ENCODE peak calls at places on chromosome 7, in five cellular contexts. One of them, this sample, is unnamed.

GRCh38 chr7:126803060-126803665 is 449.6 kb downstream of the GRM8 start:
- DNase-seq in endothelial cell of umbilical vein: peak
- DNase-seq in HepG2: peak
- DNase-seq in colonic mucosa: peak
- DNase-seq in HCT116: peak
- DNase-seq in this sample: peak

GRCh38 chr7:156585926-156586325 is 54.6 kb upstream of the RNF32 start:
- DNase-seq in endothelial cell of umbilical vein: no peak
- DNase-seq in HepG2: no peak
- DNase-seq in colonic mucosa: no peak
- DNase-seq in HCT116: no peak
- DNase-seq in this sample: no peak

GRCh38 chr7:142025896-142026295 is 30.2 kb downstream of the MGAM start:
- DNase-seq in endothelial cell of umbilical vein: no peak
- DNase-seq in HepG2: no peak
- DNase-seq in colonic mucosa: no peak
- DNase-seq in HCT116: no peak
- DNase-seq in this sample: no peak

GRCh38 chr7:70678621-70679251 is 453.2 kb upstream of the GALNT17 start:
- DNase-seq in endothelial cell of umbilical vein: no peak
- DNase-seq in HepG2: no peak
- DNase-seq in colonic mucosa: no peak
- DNase-seq in HCT116: no peak
- DNase-seq in this sample: peak

GRCh38 chr7:1666779-1667565 is 3.1 kb upstream of the ELFN1 start:
- DNase-seq in endothelial cell of umbilical vein: no peak
- DNase-seq in HepG2: no peak
- DNase-seq in colonic mucosa: no peak
- DNase-seq in HCT116: no peak
- DNase-seq in this sample: peak

GRCh38 chr7:110669410-110669809 is 421.5 kb upstream of the LRRN3 start:
- DNase-seq in endothelial cell of umbilical vein: no peak
- DNase-seq in HepG2: no peak
- DNase-seq in colonic mucosa: no peak
- DNase-seq in HCT116: no peak
- DNase-seq in this sample: no peak

GRCh38 chr7:111953611-111954010 is 252.6 kb downstream of the DOCK4 start:
- DNase-seq in endothelial cell of umbilical vein: no peak
- DNase-seq in HepG2: peak
- DNase-seq in colonic mucosa: no peak
- DNase-seq in HCT116: no peak
- DNase-seq in this sample: peak

GRCh38 chr7:1054438-1055083 is 10.2 kb downstream of the GPR146 start:
- DNase-seq in endothelial cell of umbilical vein: peak
- DNase-seq in HepG2: no peak
- DNase-seq in colonic mucosa: no peak
- DNase-seq in HCT116: no peak
- DNase-seq in this sample: no peak

GRCh38 chr7:158078161-158078910 is 509.3 kb downstream of the PTPRN2 start:
- DNase-seq in endothelial cell of umbilical vein: no peak
- DNase-seq in HepG2: no peak
- DNase-seq in colonic mucosa: no peak
- DNase-seq in HCT116: no peak
- DNase-seq in this sample: no peak

GRCh38 chr7:1329261-1329660 is 96.6 kb downstream of the UNCX start:
- DNase-seq in endothelial cell of umbilical vein: no peak
- DNase-seq in HepG2: no peak
- DNase-seq in colonic mucosa: no peak
- DNase-seq in HCT116: no peak
- DNase-seq in this sample: no peak

GRCh38 chr7:83649701-83650100 is 762 bp upstream of the SEMA3E start:
- DNase-seq in endothelial cell of umbilical vein: no peak
- DNase-seq in HepG2: no peak
- DNase-seq in colonic mucosa: no peak
- DNase-seq in HCT116: no peak
- DNase-seq in this sample: no peak

GRCh38 chr7:4792537-4793126 is 17.2 kb downstream of the AP5Z1 start:
- DNase-seq in endothelial cell of umbilical vein: peak
- DNase-seq in HepG2: no peak
- DNase-seq in colonic mucosa: peak
- DNase-seq in HCT116: no peak
- DNase-seq in this sample: peak

GRCh38 chr7:94276797-94277196 is 117.9 kb upstream of the COL1A2 start:
- DNase-seq in endothelial cell of umbilical vein: peak
- DNase-seq in HepG2: no peak
- DNase-seq in colonic mucosa: no peak
- DNase-seq in HCT116: no peak
- DNase-seq in this sample: peak

GRCh38 chr7:113562242-113562641 is 356.6 kb downstream of the PPP1R3A start:
- DNase-seq in endothelial cell of umbilical vein: no peak
- DNase-seq in HepG2: no peak
- DNase-seq in colonic mucosa: no peak
- DNase-seq in HCT116: no peak
- DNase-seq in this sample: no peak

GRCh38 chr7:158313931-158314330 is 273.7 kb downstream of the PTPRN2 start:
- DNase-seq in endothelial cell of umbilical vein: no peak
- DNase-seq in HepG2: no peak
- DNase-seq in colonic mucosa: no peak
- DNase-seq in HCT116: no peak
- DNase-seq in this sample: no peak

DNA sequence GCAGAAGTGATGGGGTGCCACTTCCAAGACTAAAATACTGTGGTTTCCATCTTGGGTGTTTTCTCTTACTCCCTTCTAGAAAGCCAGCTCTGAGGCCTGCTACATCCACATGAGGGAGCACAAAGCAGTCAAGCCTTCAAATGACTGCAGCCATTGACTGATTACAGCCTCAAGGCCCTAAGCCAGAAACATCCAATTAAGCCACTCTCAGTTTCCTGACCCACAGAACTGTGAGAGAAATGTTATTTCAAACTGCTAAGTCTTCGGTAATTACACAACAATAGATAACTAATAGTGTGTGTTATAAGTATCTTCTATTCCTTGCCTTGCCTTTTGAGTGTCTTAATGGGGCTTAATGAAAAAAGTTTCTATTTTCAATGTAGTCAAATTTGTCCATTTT is 24.8 kb downstream of the BRAF start:
- DNase-seq in endothelial cell of umbilical vein: no peak
- DNase-seq in HepG2: peak
- DNase-seq in colonic mucosa: no peak
- DNase-seq in HCT116: no peak
- DNase-seq in this sample: peak
- TF ChIP-seq CTCF in endothelial cell of umbilical vein: no peak
- TF ChIP-seq CTCF in HepG2: no peak
- TF ChIP-seq CTCF in colonic mucosa: no peak
- TF ChIP-seq CTCF in HCT116: no peak
- TF ChIP-seq CTCF in this sample: peak

GRCh38 chr7:137670521-137671064 is 176.2 kb downstream of the DGKI start:
- DNase-seq in endothelial cell of umbilical vein: no peak
- DNase-seq in HepG2: no peak
- DNase-seq in colonic mucosa: no peak
- DNase-seq in HCT116: no peak
- DNase-seq in this sample: no peak
- H3K9ac ChIP-seq in endothelial cell of umbilical vein: no peak
- H3K9ac ChIP-seq in HepG2: no peak
- H3K9ac ChIP-seq in colonic mucosa: no peak
- H3K9ac ChIP-seq in HCT116: no peak
- H3K9ac ChIP-seq in this sample: no peak

GRCh38 chr7:88324699-88325098 is 18.0 kb upstream of the STEAP4 start:
- DNase-seq in endothelial cell of umbilical vein: no peak
- DNase-seq in HepG2: no peak
- DNase-seq in colonic mucosa: no peak
- DNase-seq in HCT116: no peak
- DNase-seq in this sample: no peak

GRCh38 chr7:88321694-88322093 is 15.0 kb upstream of the STEAP4 start:
- DNase-seq in endothelial cell of umbilical vein: no peak
- DNase-seq in HepG2: no peak
- DNase-seq in colonic mucosa: no peak
- DNase-seq in HCT116: no peak
- DNase-seq in this sample: no peak

GRCh38 chr7:88317422-88317821 is 10.7 kb upstream of the STEAP4 start:
- DNase-seq in endothelial cell of umbilical vein: no peak
- DNase-seq in HepG2: no peak
- DNase-seq in colonic mucosa: no peak
- DNase-seq in HCT116: no peak
- DNase-seq in this sample: no peak

GRCh38 chr7:88318196-88318595 is 11.5 kb upstream of the STEAP4 start:
- DNase-seq in endothelial cell of umbilical vein: no peak
- DNase-seq in HepG2: no peak
- DNase-seq in colonic mucosa: no peak
- DNase-seq in HCT116: no peak
- DNase-seq in this sample: no peak

GRCh38 chr7:88322151-88322550 is 15.5 kb upstream of the STEAP4 start:
- DNase-seq in endothelial cell of umbilical vein: no peak
- DNase-seq in HepG2: no peak
- DNase-seq in colonic mucosa: no peak
- DNase-seq in HCT116: no peak
- DNase-seq in this sample: no peak
- H3K4me3 ChIP-seq in endothelial cell of umbilical vein: no peak
- H3K4me3 ChIP-seq in HepG2: no peak
- H3K4me3 ChIP-seq in colonic mucosa: no peak
- H3K4me3 ChIP-seq in HCT116: no peak
- H3K4me3 ChIP-seq in this sample: no peak

DNA sequence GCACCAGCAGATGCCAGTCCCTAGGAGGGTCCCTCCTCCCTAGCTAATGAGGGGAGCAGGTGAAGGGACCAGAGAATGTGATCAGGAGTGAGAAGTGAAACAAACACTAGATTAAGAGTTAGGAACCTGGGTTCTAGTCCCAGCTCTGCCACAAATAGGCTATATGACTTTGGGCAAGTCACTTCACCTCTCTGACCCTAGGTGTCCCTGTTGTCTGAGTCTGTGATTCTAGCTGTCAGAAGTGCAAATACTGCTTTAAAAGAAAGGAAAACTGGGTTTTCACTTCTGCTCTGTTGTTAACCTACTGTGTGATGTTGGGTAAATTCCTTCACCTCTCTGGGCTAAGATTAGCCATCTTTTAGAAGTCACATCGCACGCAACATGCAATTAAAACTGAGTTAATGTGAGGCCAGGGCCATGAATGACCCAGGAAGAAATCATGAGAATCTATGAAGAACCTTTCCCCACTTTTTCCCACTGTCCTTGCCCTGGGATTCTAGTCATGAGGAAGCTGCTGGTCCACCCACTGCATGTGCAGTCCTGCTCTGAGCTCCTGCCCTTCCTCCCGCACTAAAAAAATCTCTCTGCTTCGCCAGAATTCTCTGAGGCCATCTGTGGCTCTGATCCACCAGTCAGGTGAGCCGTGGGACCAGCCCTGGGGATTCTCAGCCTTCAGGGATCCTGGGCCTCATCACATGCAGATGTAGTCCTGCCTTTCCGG is 181.8 kb downstream of the PLXNA4 start:
- DNase-seq in endothelial cell of umbilical vein: no peak
- DNase-seq in HepG2: no peak
- DNase-seq in colonic mucosa: no peak
- DNase-seq in HCT116: peak
- DNase-seq in this sample: peak
- TF ChIP-seq CTCF in endothelial cell of umbilical vein: peak
- TF ChIP-seq CTCF in HepG2: peak
- TF ChIP-seq CTCF in colonic mucosa: peak
- TF ChIP-seq CTCF in HCT116: no peak
- TF ChIP-seq CTCF in this sample: peak

DNA sequence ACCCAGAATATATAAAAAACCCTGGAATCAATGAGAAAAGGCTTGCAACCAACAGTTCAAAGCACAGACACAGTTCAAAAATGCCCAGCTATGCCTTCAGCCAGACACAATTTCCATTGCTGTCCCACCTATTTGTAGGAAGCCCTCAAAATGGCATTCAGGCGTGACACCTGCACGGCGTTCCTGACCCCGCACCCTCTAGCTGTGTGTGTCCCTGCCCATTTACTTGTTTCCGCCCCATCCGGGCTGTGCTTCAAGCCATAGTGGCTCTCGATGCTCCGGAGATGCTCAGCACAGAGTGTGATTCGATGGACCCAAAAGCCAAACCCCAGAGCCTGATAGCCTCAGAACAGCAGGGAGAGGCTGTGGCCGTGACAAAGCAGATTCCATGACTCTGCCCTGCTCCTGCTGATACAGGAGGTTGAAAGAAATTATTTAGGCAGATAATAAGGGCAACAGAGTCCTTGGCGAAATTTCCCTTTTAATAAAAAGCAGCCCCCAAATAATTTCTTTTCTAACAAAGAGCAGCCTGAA is 13.4 kb downstream of the BUD31 start:
- DNase-seq in endothelial cell of umbilical vein: no peak
- DNase-seq in HepG2: no peak
- DNase-seq in colonic mucosa: no peak
- DNase-seq in HCT116: no peak
- DNase-seq in this sample: no peak
- H3K9ac ChIP-seq in endothelial cell of umbilical vein: no peak
- H3K9ac ChIP-seq in HepG2: no peak
- H3K9ac ChIP-seq in colonic mucosa: no peak
- H3K9ac ChIP-seq in HCT116: no peak
- H3K9ac ChIP-seq in this sample: no peak

DNA sequence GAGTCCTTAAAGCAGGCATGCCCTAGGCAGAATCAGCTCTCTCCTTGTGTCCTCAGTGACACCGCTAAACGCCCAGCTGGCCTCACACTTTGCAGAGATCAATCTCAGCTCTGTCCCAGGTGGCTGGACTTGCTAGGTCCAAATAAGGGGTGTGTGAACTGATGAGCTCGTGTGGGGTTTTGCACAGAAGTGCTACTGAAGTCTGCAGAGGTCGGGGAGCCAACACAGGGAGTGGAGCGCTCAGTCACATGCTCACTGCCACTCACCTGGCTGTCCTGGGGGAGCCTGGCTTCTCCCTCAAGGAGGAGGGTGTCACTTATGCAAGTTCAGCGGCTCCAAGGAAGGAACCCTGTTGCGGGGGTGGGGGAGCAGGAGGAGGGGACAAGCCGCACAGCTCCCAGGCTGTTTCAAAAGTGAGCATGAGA is 2.0 kb downstream of the ELN start:
- DNase-seq in endothelial cell of umbilical vein: no peak
- DNase-seq in HepG2: no peak
- DNase-seq in colonic mucosa: no peak
- DNase-seq in HCT116: no peak
- DNase-seq in this sample: no peak
- H3K4me3 ChIP-seq in endothelial cell of umbilical vein: no peak
- H3K4me3 ChIP-seq in HepG2: no peak
- H3K4me3 ChIP-seq in colonic mucosa: no peak
- H3K4me3 ChIP-seq in HCT116: no peak
- H3K4me3 ChIP-seq in this sample: no peak